ENCODE peak calls at places on chromosome 1, in five cellular contexts. F is GM12878, Z is HEK293T, M is H1, D is HepG2. B is an unnamed sample.

GRCh38 chr1:41659159-41659495 is 174.6 kb upstream of the EDN2 start:
- DNase-seq in M (no peak), Z (no peak), D (no peak), F (no peak), B (no peak)

GRCh38 chr1:54835970-54836369 is 34.8 kb upstream of the TTC22 start:
- DNase-seq in F (no peak), D (no peak), M (peak; percentile 34), Z (no peak), B (no peak)

GRCh38 chr1:221397606-221398005 is 344.3 kb downstream of the DUSP10 start:
- DNase-seq in F (no peak), Z (no peak), M (no peak), D (no peak), B (no peak)

GRCh38 chr1:14817223-14818170 is 219.0 kb downstream of the KAZN start:
- DNase-seq in D (no peak), M (no peak), F (no peak), Z (no peak), B (no peak)

GRCh38 chr1:25431495-25432363 is 1.0 kb downstream of the MACO1 start:
- DNase-seq in F (no peak), M (peak; percentile 61), Z (no peak), D (no peak), B (no peak)

GRCh38 chr1:57674803-57675202 is 250.9 kb upstream of the DAB1 start:
- DNase-seq in Z (no peak), M (no peak), F (no peak), D (no peak), B (no peak)

GRCh38 chr1:30664103-30664755 is 59.2 kb downstream of the MATN1 start:
- DNase-seq in F (no peak), D (no peak), M (no peak), Z (no peak), B (no peak)

GRCh38 chr1:99754697-99755096 is 11.7 kb downstream of the FRRS1 start:
- DNase-seq in D (peak; percentile 45), Z (no peak), M (no peak), F (no peak), B (no peak)

GRCh38 chr1:200374569-200375312 is 35.1 kb downstream of the ZNF281 start:
- DNase-seq in D (peak; percentile 33), M (peak; percentile 28), Z (no peak), F (no peak), B (no peak)

DNA sequence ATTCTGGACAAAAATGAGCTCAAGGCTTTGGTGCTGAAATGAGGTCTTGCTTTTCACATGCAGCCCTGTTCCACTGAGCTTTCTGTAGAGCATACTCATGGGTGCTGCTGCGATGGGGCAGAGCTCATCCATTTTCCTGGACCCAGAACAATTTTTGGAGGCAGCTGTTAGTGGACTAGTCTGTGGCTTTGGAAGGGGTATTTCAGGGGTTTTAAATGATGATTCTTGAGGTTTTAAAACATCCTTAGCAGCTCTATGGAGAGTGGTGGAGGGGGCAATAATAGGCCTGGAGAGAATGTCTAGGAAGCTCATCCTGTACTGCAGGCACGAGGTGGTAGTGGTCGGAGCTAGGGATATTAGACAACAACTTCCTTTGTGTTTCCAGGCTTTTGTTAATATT is 16.5 kb downstream of the NOS1AP start:
- DNase-seq in D (no peak), Z (no peak), M (no peak), F (no peak), B (no peak)
- TF ChIP-seq SUZ12 in D (no peak), Z (no peak), M (no peak), F (no peak), B (no peak)

GRCh38 chr1:6695861-6696260 is 5.8 kb downstream of the DNAJC11 start:
- DNase-seq in D (no peak), Z (no peak), M (no peak), F (no peak), B (no peak)

GRCh38 chr1:6704746-6705145 is 3.1 kb upstream of the DNAJC11 start:
- DNase-seq in D (no peak), Z (no peak), F (no peak), M (no peak), B (no peak)

GRCh38 chr1:6700853-6701436 is 671 bp downstream of the DNAJC11 start:
- DNase-seq in M (no peak), Z (no peak), D (no peak), F (no peak), B (no peak)

GRCh38 chr1:6703016-6703415 is 1.4 kb upstream of the DNAJC11 start:
- DNase-seq in D (no peak), F (no peak), M (no peak), Z (no peak), B (no peak)

GRCh38 chr1:6701437-6702153 is at the start of gene DNAJC11:
- DNase-seq in Z (peak; percentile 96), M (peak; percentile 94), F (peak; percentile 31), D (peak; percentile 80), B (peak; percentile 63)
- TF ChIP-seq SUZ12 in Z (no peak), M (no peak), F (no peak), D (no peak), B (no peak)

DNA sequence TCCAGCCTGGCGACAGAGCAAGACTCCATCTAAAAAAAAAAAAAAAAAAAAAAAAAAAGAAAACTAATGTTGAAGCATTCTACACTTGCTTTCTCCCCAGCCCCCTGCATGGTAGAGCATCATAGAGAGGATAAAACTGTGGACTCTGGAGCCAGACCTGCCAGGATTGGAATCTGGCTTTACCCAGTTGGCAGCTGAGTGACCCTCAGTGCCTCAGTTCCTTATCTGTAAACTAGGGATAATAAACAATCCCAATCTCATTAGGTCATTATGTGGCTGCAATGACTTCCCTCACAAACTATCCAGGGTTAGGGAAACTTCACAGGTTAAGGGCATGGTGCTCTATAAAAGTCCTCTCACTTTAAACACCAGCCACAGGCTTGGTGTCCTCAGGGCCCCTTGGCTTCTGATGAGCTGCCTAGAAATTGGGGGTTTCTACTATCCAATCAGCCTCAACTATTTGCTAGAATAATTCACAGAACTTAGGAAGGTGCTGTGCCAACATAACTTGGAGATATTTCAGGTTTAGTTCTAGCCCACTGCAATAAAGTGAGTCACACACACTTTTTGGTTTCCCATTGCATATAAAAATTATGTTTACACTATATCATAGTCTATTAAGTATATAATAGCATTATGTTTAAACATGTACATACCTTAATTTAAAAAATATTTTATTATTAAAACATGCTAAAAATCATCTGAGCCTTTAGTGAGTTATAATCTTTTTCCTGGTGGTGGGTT is 180.5 kb upstream of the B3GALT2 start:
- DNase-seq in Z (no peak), F (no peak), D (no peak), M (no peak), B (no peak)
- TF ChIP-seq SUZ12 in Z (no peak), F (no peak), D (no peak), M (no peak), B (no peak)

DNA sequence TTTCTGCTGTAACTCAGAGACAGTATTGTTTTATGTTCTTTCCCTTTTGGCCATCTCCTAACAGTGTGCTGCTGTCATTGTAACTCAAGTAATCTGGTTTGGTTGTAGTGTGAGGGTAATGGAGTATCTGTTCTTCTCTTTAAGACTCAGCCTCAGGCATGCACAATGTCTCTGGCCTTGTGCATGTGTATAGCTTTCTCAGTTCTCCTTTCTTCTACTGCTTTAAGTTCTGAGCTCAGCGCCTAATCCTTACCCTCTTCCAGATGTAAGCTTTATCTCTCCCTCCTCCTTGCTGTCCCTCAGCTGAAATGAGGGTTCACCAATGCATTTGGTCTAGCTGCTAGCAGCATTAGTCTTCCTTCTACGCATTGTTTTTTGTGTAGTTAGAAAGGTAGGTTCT is 1420.4 kb upstream of the PRMT6 start:
- DNase-seq in D (no peak), Z (no peak), M (no peak), F (no peak), B (no peak)
- TF ChIP-seq SUZ12 in D (no peak), Z (no peak), M (no peak), F (no peak), B (no peak)